ENCODE peak calls at places on chromosomes 4 and X, in five cellular contexts. S, J, B, R and V are unnamed samples.

GRCh38 chr4:187770345-187770744 is 225.2 kb upstream of the ZFP42 start:
- DNase-seq in S (no peak), J (no peak), B (no peak), R (no peak), V (no peak)

GRCh38 chrX:110138557-110138956 is 135.6 kb downstream of the TMEM164 start:
- DNase-seq in S (no peak), J (no peak), B (no peak), R (no peak), V (no peak)

GRCh38 chrX:17527135-17527701 is 152.2 kb downstream of the NHS start:
- DNase-seq in S (no peak), J (peak; percentile 35), B (no peak), R (no peak), V (no peak)

GRCh38 chr4:113646456-113646809 is 115.1 kb downstream of the CAMK2D start:
- DNase-seq in S (no peak), J (peak; percentile 54), B (peak; percentile 6), R (no peak), V (no peak)

GRCh38 chr4:150972592-150972991 is 42.5 kb downstream of the LRBA start:
- DNase-seq in S (no peak), J (peak; percentile 32), B (no peak), R (no peak), V (no peak)

GRCh38 chr4:4542824-4543485 is 1.1 kb upstream of the STX18 start:
- DNase-seq in S (no peak), J (no peak), B (no peak), R (no peak), V (no peak)

GRCh38 chr4:184476660-184477059 is 2.3 kb upstream of the IRF2 start:
- DNase-seq in S (no peak), J (no peak), B (no peak), R (no peak), V (no peak)

GRCh38 chrX:103656623-103657022 is 27.8 kb downstream of the TCEAL1 start:
- DNase-seq in S (no peak), J (peak; percentile 83), B (no peak), R (no peak), V (no peak)

GRCh38 chr4:107719211-107719926 is 665 bp downstream of the PAPSS1 start:
- DNase-seq in S (peak; percentile 70), J (peak; percentile 26), B (peak; percentile 22), R (no peak), V (peak; percentile 33)

GRCh38 chrX:150199803-150200202 is 163.3 kb upstream of the MAMLD1 start:
- DNase-seq in S (no peak), J (no peak), B (no peak), R (no peak), V (no peak)

GRCh38 chrX:41335590-41336331 is 1.8 kb downstream of the DDX3X start:
- DNase-seq in S (no peak), J (peak; percentile 80), B (no peak), R (no peak), V (no peak)

GRCh38 chr4:153645183-153645582 is 38.9 kb upstream of the TLR2 start:
- DNase-seq in S (no peak), J (no peak), B (no peak), R (no peak), V (no peak)

GRCh38 chr4:73446336-73446938 is 10.4 kb downstream of the AFP start:
- DNase-seq in S (no peak), J (peak; percentile 63), B (peak; percentile 8), R (no peak), V (no peak)

GRCh38 chr4:73447701-73448100 is 11.7 kb downstream of the AFP start:
- DNase-seq in S (no peak), J (peak; percentile 56), B (no peak), R (no peak), V (no peak)

GRCh38 chr4:73451404-73451803 is 15.4 kb downstream of the AFP start:
- DNase-seq in S (no peak), J (peak; percentile 56), B (no peak), R (no peak), V (no peak)

GRCh38 chr4:73450398-73451004 is 14.5 kb downstream of the AFP start:
- DNase-seq in S (no peak), J (peak; percentile 89), B (no peak), R (peak; percentile 22), V (no peak)

GRCh38 chr4:73448448-73449203 is 12.6 kb downstream of the AFP start:
- DNase-seq in S (no peak), J (no peak), B (no peak), R (no peak), V (no peak)
- TF ChIP-seq POLR2A in S (no peak), J (no peak), B (no peak), R (no peak), V (no peak)

DNA sequence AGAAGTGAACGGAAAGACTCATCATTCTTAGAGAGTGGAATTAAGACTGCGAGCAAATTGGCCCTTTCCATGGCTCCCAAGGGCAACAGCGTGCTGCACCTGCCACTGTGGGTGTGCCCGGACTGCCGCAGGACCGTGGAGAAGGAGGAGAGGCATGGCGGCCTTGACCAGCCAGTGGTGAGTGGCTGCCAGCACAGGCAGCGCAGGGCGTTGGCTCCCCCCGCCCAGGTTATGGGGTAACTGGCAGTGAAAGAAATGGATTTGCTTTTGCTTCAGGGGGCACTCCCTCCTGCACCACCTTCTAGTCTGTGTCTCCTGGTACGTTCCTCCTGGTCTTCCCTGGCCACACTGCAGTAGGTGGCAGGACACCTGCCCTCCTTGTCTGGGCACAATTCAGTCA is 59.7 kb downstream of the FAM193A start:
- DNase-seq in S (no peak), J (no peak), B (no peak), R (no peak), V (peak; percentile 3)
- H3K4me1 ChIP-seq in S (peaks cover 70% of the 10 kb centered on the region), J (peaks cover 36% of the 10 kb centered on the region), B (no peaks in the 10 kb centered on the region), R (peaks cover 26% of the 10 kb centered on the region), V (peaks cover 75% of the 10 kb centered on the region)

GRCh38 chr4:138802499-138802898 is 213.1 kb upstream of the NOCT start:
- DNase-seq in S (no peak), J (peak; percentile 7), B (no peak), R (no peak), V (no peak)
- H3K27me3 ChIP-seq in S (no peaks in the 10 kb centered on the region), J (peaks cover 39% of the 10 kb centered on the region), B (no peaks in the 10 kb centered on the region), R (no peaks in the 10 kb centered on the region), V (no peaks in the 10 kb centered on the region)

GRCh38 chr4:168387091-168387490 is 68.5 kb upstream of the DDX60 start:
- DNase-seq in S (no peak), J (no peak), B (no peak), R (no peak), V (no peak)
- TF ChIP-seq POLR2A in S (no peak), J (no peak), B (no peak), R (no peak), V (no peak)

GRCh38 chr4:168853770-168854169 is 156.3 kb downstream of the CBR4 start:
- DNase-seq in S (no peak), J (no peak), B (no peak), R (no peak), V (no peak)

GRCh38 chr4:168856312-168856711 is 153.7 kb downstream of the CBR4 start:
- DNase-seq in S (no peak), J (peak; percentile 97), B (no peak), R (no peak), V (no peak)

GRCh38 chr4:168852387-168852786 is 157.7 kb downstream of the CBR4 start:
- DNase-seq in S (no peak), J (no peak), B (no peak), R (no peak), V (no peak)

GRCh38 chr4:168852933-168853713 is 156.9 kb downstream of the CBR4 start:
- DNase-seq in S (no peak), J (no peak), B (no peak), R (no peak), V (no peak)

DNA sequence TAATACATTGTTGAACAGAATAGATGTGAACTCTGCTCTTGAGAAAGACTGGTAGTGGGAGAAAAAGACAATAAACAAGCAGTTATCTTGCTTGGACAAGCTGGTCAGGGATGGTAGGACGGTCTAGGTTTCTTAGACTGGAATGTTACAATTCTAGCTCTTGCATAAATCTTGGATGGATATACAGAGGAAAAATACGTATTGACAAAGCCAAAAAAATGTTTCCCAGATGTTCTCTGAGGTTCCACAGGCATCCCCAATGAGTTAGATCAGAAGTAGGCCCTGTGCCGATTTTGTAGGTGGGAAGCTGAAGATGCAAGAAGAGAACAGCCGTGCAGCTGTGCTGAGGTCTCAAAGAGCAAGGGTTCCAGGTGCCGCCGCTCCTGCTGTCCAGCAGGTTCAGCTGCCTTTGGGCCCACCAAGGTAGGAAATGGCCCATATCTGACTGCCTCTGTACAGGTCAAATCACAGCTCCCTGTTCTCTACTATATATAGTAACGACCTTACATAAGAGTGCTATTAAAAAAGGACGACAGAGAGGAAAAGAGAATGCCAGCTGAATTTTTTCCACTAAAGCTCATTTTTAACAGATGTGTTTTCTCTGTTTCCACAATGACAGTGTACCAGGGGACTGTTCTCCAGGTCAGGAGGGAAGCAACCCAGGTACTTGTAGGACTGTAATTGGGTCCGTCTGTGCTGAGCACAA is 155.7 kb downstream of the CBR4 start:
- DNase-seq in S (peak; percentile 81), J (no peak), B (no peak), R (no peak), V (no peak)
- H3K4me1 ChIP-seq in S (peaks cover 97% of the 10 kb centered on the region), J (peaks cover 27% of the 10 kb centered on the region), B (no peaks in the 10 kb centered on the region), R (peaks cover 27% of the 10 kb centered on the region), V (peaks cover 8% of the 10 kb centered on the region)

GRCh38 chr4:40238700-40239548 is 42.1 kb downstream of the RHOH start:
- DNase-seq in S (no peak), J (no peak), B (no peak), R (no peak), V (peak; percentile 64)
- H3K27me3 ChIP-seq in S (no peaks in the 10 kb centered on the region), J (peaks cover 21% of the 10 kb centered on the region), B (no peaks in the 10 kb centered on the region), R (no peaks in the 10 kb centered on the region), V (no peaks in the 10 kb centered on the region)